ENCODE peak calls at places on chromosome 19, in seven cellular contexts. X is tibial nerve, J is A549, R is suprapubic skin, B is HepG2, Z is transverse colon, M is stomach. G is an unnamed sample.
A peak's percentile ranks its signal among the peaks of the same experiment; 100 is the strongest.

GRCh38 chr19:39264306-39265290 is 3.6 kb upstream of the IFNL2 start:
- DNase-seq in X (no peak), J (no peak), R (peak; percentile 53), B (no peak), Z (no peak), M (no peak), G (no peak)

GRCh38 chr19:53775524-53775923 is 48.6 kb downstream of the NLRP12 start:
- DNase-seq in X (no peak), J (no peak), R (no peak), B (peak; percentile 61), Z (no peak), M (no peak), G (no peak)

GRCh38 chr19:46383171-46383815 is 30.1 kb downstream of the CCDC8 start:
- DNase-seq in X (no peak), J (no peak), R (peak; percentile 29), B (no peak), Z (no peak), M (no peak), G (no peak)

GRCh38 chr19:3652422-3652821 is 25.8 kb upstream of the CACTIN start:
- DNase-seq in X (no peak), J (no peak), R (no peak), B (no peak), Z (no peak), M (no peak), G (no peak)

GRCh38 chr19:29194658-29195057 is 18.3 kb downstream of the UQCRFS1 start:
- DNase-seq in X (no peak), J (no peak), R (no peak), B (no peak), Z (no peak), M (no peak), G (no peak)

GRCh38 chr19:7293795-7294570 is at the start of gene INSR:
- DNase-seq in X (peak; percentile 79), J (peak; percentile 85), R (peak; percentile 87), B (peak; percentile 83), Z (peak; percentile 93), M (peak; percentile 91), G (peak; percentile 93)

GRCh38 chr19:3656073-3656746 is 29.6 kb upstream of the CACTIN start:
- DNase-seq in X (no peak), J (no peak), R (no peak), B (no peak), Z (no peak), M (no peak), G (no peak)

GRCh38 chr19:34733826-34734600 is at the start of gene ZNF181:
- DNase-seq in X (peak; percentile 67), J (peak; percentile 98), R (peak; percentile 94), B (peak; percentile 86), Z (peak; percentile 92), M (peak; percentile 89), G (peak; percentile 89)

GRCh38 chr19:1154731-1155351 is 19.2 kb downstream of the SBNO2 start:
- DNase-seq in X (peak; percentile 78), J (peak; percentile 84), R (peak; percentile 95), B (peak; percentile 67), Z (peak; percentile 89), M (peak; percentile 87), G (peak; percentile 93)

GRCh38 chr19:34881982-34882381 is 44.7 kb upstream of the ZNF30 start:
- DNase-seq in X (no peak), J (no peak), R (no peak), B (peak; percentile 75), Z (no peak), M (no peak), G (no peak)

GRCh38 chr19:8494158-8494557 is 8.3 kb downstream of the PRAM1 start:
- DNase-seq in X (no peak), J (no peak), R (no peak), B (no peak), Z (no peak), M (no peak), G (no peak)

GRCh38 chr19:51116736-51117135 is 8.0 kb upstream of the SIGLEC9 start:
- DNase-seq in X (no peak), J (no peak), R (no peak), B (no peak), Z (no peak), M (no peak), G (no peak)

GRCh38 chr19:40585677-40586422 is 9.2 kb downstream of the SHKBP1 start:
- DNase-seq in X (no peak), J (peak; percentile 97), R (no peak), B (no peak), Z (no peak), M (no peak), G (no peak)

GRCh38 chr19:19460258-19460731 is 54.8 kb downstream of the GATAD2A start:
- DNase-seq in X (no peak), J (no peak), R (no peak), B (no peak), Z (no peak), M (no peak), G (no peak)

GRCh38 chr19:16252459-16253205 is 54.9 kb downstream of the AP1M1 start:
- DNase-seq in X (no peak), J (no peak), R (no peak), B (no peak), Z (peak; percentile 42), M (no peak), G (no peak)

GRCh38 chr19:16070366-16070990 is 5.8 kb upstream of the TPM4 start:
- DNase-seq in X (no peak), J (peak; percentile 84), R (peak; percentile 89), B (peak; percentile 84), Z (peak; percentile 96), M (peak; percentile 92), G (no peak)

GRCh38 chr19:3818479-3818878 is 32.3 kb upstream of the MATK start:
- DNase-seq in X (no peak), J (no peak), R (no peak), B (no peak), Z (no peak), M (no peak), G (no peak)

GRCh38 chr19:4908311-4908710 is 990 bp upstream of the UHRF1 start:
- DNase-seq in X (no peak), J (no peak), R (no peak), B (peak; percentile 76), Z (no peak), M (no peak), G (no peak)
- H3K27ac ChIP-seq in X (no peak overlapping the region), J (no peak overlapping the region), R (no peak overlapping the region), B (peak overlapping the region; percentile 88), Z (no peak overlapping the region), M (no peak overlapping the region), G (no peak overlapping the region)

GRCh38 chr19:14005381-14006084 is 587 bp downstream of the RFX1 start:
- DNase-seq in X (peak; percentile 75), J (peak; percentile 87), R (peak; percentile 96), B (peak; percentile 67), Z (peak; percentile 96), M (peak; percentile 94), G (peak; percentile 93)

GRCh38 chr19:14006766-14007562 is 844 bp upstream of the RFX1 start:
- DNase-seq in X (no peak), J (no peak), R (peak; percentile 95), B (no peak), Z (no peak), M (no peak), G (no peak)

GRCh38 chr19:14004619-14005380 is 1.3 kb downstream of the RFX1 start:
- DNase-seq in X (peak; percentile 49), J (no peak), R (no peak), B (peak; percentile 58), Z (peak; percentile 66), M (peak; percentile 47), G (no peak)

GRCh38 chr19:14003279-14004051 is 2.7 kb downstream of the RFX1 start:
- DNase-seq in X (no peak), J (no peak), R (no peak), B (no peak), Z (no peak), M (no peak), G (no peak)

DNA sequence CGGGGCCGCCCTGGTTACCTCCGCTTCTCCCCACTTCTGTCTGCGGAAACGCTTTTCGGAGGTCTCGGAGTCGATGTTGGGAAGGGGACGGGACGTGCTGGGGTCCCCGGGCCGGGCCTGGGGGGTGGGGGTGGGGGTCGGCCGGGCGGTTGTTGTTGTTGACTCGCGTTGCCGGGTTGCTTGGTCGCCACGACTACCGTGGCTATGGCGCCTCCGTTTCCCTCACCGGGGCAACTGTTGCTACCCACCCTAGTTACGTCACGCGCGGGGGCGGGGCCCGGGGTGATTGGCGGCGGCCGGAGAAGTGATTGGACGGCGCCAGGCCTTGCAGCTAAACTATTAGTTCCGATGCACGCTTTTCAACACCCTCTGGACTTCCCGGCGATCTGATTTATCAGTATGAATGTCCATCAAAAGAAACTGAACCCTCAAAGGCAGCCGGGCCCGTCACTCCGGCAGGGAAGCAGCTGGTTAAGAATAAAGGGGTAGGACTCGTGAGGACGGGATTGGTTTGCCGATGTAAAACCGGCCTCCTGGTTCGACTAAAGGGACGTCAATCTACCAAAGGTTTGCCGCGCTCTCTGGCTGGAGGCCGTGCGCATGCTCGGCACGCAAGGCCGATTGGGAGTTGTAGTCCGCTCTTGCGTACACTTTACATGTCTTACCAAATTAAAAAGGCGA is at the start of gene RFX1:
- DNase-seq in X (peak; percentile 100), J (peak; percentile 99), R (peak; percentile 100), B (peak; percentile 100), Z (peak; percentile 100), M (peak; percentile 100), G (peak; percentile 100)
- TF ChIP-seq EP300 in X (no peak), J (no peak), R (no peak), B (no peak), Z (no peak), M (no peak), G (peak; percentile 21)

DNA sequence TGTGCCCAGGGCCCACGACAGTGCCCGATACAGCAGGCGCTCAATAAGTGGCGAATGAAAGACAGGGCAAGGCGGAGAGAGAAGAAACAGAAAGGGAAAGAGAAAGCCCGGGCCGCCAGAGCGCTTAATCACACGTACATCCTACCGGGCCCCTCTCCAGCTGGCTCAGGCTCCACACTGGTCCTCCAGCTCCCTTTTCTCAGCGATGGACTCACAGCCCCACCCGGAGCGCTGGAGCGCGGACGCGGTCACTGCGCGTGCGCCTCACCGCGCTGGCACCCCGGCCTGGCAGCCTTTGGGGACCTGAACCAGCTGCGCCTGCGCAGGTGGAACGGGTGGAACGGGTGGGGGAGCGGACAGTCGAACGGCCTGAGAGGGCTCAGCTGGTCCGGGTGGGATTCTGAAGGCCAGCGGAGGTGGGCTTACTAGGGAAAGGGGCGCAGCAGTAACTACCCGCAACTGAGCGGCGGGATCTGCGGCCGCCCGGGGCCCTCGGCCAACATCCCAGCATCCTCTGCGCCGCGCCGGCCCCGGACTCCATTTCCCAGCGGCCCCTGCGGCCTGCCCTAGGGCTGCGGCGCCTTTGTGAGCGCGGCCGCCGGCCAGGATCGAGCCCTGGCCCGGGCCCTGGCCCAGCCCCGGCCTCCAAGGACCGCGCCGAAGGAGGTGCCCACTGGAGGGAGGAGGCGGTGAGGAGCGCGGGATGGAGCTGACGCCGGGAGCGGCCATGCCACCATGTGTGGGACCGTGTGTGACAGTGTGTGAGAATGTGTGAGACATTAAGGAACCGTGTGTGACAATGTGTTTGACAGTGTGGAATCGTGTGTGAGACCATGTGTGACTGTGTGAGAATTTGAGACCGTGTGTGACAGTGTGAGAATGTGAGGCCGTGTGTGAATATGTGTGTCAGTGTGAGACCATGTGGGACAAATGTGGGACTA is at the start of gene ZNF583:
- DNase-seq in X (peak; percentile 89), J (peak; percentile 92), R (peak; percentile 96), B (peak; percentile 83), Z (peak; percentile 95), M (peak; percentile 95), G (peak; percentile 98)
- TF ChIP-seq POLR2A in X (peak; percentile 49), J (peak; percentile 45), R (no peak), B (no peak), Z (no peak), M (no peak), G (no peak)

GRCh38 chr19:18053571-18054219 is 33.0 kb downstream of the IL12RB1 start:
- DNase-seq in X (no peak), J (no peak), R (no peak), B (no peak), Z (no peak), M (no peak), G (no peak)
- H3K27ac ChIP-seq in X (no peak overlapping the region), J (no peak overlapping the region), R (no peak overlapping the region), B (no peak overlapping the region), Z (no peak overlapping the region), M (no peak overlapping the region), G (no peak overlapping the region)

G was measured in ovary.